ENCODE peak calls at places on chromosome 10, in five cellular contexts. L is GM12878, U is kidney, S is HCT116, Y is fibroblast of lung. Z is an unnamed sample.

GRCh38 chr10:3806603-3807002 is 21.6 kb upstream of the KLF6 start:
- DNase-seq in S (no peak), U (no peak), L (no peak), Y (peak), Z (peak)

GRCh38 chr10:58919927-58920654 is 256.4 kb upstream of the PHYHIPL start:
- DNase-seq in S (peak), U (no peak), Y (peak), L (no peak), Z (peak)

GRCh38 chr10:122261584-122261983 is 9.5 kb upstream of the BTBD16 start:
- DNase-seq in U (no peak), Y (no peak), S (no peak), L (no peak), Z (no peak)

GRCh38 chr10:122567056-122567660 is 6.6 kb downstream of the DMBT1 start:
- DNase-seq in S (peak), Y (peak), U (no peak), L (no peak), Z (peak)

GRCh38 chr10:69492091-69492745 is 41.0 kb downstream of the TSPAN15 start:
- DNase-seq in S (no peak), U (no peak), L (no peak), Y (no peak), Z (no peak)

GRCh38 chr10:92891885-92892705 is 43.8 kb downstream of the EXOC6 start:
- DNase-seq in L (no peak), Y (peak), S (peak), U (peak), Z (peak)

GRCh38 chr10:131642966-131643365 is 257.8 kb upstream of the PPP2R2D start:
- DNase-seq in Y (no peak), U (no peak), L (no peak), S (no peak), Z (no peak)

GRCh38 chr10:29455095-29455494 is 166.2 kb downstream of the LYZL1 start:
- DNase-seq in S (no peak), U (no peak), Y (no peak), L (no peak), Z (no peak)

GRCh38 chr10:71213761-71214440 is 1.5 kb downstream of the UNC5B start:
- DNase-seq in L (no peak), S (no peak), U (no peak), Y (peak), Z (no peak)

GRCh38 chr10:71211759-71212248 is 566 bp upstream of the UNC5B start:
- DNase-seq in Y (no peak), L (no peak), S (no peak), U (no peak), Z (no peak)

GRCh38 chr10:71214641-71215160 is 2.3 kb downstream of the UNC5B start:
- DNase-seq in L (no peak), Y (no peak), U (no peak), S (no peak), Z (no peak)

GRCh38 chr10:71212249-71213126 is at the start of gene UNC5B:
- DNase-seq in Y (peak), U (peak), S (peak), L (no peak), Z (peak)

DNA sequence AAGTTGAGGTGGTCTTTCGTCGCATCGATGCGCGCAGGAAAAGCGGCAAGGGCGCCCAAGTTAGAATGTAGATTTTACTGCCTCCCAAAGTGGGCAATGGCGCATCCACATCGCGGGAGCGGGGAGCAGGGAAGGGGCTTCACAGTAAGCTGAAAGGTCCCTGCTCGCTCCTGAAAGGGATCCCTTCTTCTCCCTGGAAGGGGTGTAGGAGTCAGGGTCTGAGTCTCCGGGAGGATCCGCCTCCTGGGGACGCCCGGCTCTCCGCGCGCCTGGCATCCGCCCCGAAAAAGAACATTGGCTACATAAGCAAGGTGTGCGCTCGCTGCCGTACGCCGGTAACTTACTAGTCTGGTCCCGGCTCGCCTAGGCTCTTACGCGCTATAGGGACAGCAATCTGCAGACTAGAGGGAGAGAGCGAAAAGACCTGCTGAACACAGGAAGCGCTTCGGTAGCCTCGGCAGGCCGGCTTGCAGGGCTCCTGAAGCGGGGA is 802 bp downstream of the UNC5B start:
- DNase-seq in Y (peak), S (peak), U (no peak), L (no peak), Z (peak)
- H3K9ac ChIP-seq in Y (peak), S (peak), U (peak), L (no peak), Z (no peak)

GRCh38 chr10:67792653-67793052 is 45.3 kb downstream of the DNAJC12 start:
- DNase-seq in U (no peak), S (no peak), L (no peak), Y (no peak), Z (no peak)

GRCh38 chr10:67789769-67790168 is 48.2 kb downstream of the DNAJC12 start:
- DNase-seq in U (no peak), L (no peak), Y (no peak), S (no peak), Z (no peak)

GRCh38 chr10:67793313-67793712 is 44.7 kb downstream of the DNAJC12 start:
- DNase-seq in U (no peak), Y (no peak), S (no peak), L (no peak), Z (no peak)

GRCh38 chr10:67788028-67788886 is 49.7 kb downstream of the DNAJC12 start:
- DNase-seq in S (peak), Y (peak), U (no peak), L (no peak), Z (peak)

DNA sequence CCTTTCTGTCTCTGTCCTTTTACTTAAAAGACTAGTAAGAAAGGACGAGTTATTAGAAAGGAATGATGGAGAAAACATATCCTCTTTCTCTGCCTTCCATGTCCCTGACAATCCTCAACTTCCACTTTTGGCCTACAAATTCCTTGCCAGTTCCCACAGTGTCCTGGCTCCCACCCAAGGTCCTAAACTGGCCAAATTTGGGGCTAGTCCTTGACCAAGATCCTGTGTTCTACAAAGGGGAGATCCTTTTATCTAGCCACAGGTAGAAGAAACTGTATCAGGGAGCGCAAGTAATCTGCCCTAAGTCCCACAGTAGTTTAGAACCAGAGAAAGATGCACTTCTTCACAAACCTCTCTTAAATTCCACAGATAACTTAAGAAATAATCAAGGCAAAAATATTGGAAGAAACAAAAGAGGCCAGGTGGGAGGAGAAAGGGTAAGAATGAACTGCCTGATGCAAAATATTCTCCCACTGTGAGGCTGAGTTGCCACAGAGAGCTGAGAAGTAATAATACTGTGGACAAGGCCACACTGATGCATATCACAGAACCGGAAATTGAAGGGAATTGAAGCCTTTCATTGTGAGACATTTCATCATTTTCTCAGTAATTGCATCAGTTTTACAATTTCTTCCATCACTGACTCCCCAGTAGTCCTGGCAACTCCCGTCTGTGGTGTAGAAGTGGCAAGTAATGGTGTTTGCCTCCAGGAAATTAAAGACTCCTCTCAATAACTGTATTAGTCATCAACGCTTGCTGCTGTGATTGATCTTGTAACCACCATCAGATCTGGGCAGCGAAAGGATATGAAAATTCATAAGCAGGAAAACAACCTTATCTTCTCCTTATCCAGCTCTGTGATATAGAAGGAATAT is 47.2 kb downstream of the DNAJC12 start:
- DNase-seq in Y (peak), L (no peak), S (peak), U (no peak), Z (no peak)
- H3K9ac ChIP-seq in Y (no peak), L (no peak), S (no peak), U (no peak), Z (no peak)

GRCh38 chr10:86976362-86977056 is 8.2 kb downstream of the ADIRF start:
- DNase-seq in Y (no peak), U (no peak), L (no peak), S (no peak), Z (no peak)

GRCh38 chr10:86979296-86979818 is 11.1 kb downstream of the ADIRF start:
- DNase-seq in U (no peak), Y (peak), S (no peak), L (no peak), Z (no peak)

GRCh38 chr10:86974484-86974883 is 6.2 kb downstream of the ADIRF start:
- DNase-seq in Y (no peak), U (no peak), S (no peak), L (no peak), Z (peak)

DNA sequence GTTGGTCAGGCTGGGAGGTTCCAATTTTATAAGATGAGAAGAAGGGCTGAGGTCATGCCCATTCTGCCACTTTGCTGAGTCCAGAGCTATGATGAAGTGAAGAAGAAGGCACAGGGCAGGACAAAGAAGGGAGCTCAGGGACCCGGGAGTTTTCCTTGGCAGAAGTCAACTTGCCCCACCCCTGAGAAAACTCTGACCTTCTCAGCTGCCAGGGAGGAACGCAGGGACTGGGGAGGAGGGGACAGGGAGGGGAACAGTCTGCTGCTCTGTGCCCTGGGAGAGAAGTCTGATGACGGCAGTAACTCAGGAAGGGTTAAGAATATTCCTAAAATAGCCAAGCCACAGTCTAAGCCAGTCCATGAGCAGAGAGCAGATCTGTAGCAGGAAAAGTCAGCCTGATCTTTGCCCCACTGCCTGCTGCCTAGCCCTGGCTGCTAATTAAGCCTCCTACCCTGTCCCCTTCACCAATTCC is 11.7 kb downstream of the ADIRF start:
- DNase-seq in S (no peak), Y (peak), U (peak), L (no peak), Z (no peak)
- H3K9ac ChIP-seq in S (no peak), Y (no peak), U (no peak), L (no peak), Z (no peak)

GRCh38 chr10:100348389-100348927 is 1.4 kb downstream of the SCD start:
- DNase-seq in U (no peak), L (no peak), S (no peak), Y (no peak), Z (no peak)
- H3K9ac ChIP-seq in U (no peak), L (peak), S (peak), Y (peak), Z (peak)

GRCh38 chr10:33136781-33137180 is 178.8 kb upstream of the ITGB1 start:
- DNase-seq in U (no peak), S (peak), L (no peak), Y (no peak), Z (peak)

GRCh38 chr10:33132626-33133025 is 174.6 kb upstream of the ITGB1 start:
- DNase-seq in S (no peak), Y (no peak), U (no peak), L (no peak), Z (peak)

GRCh38 chr10:33134011-33134751 is 176.2 kb upstream of the ITGB1 start:
- DNase-seq in S (peak), Y (peak), L (peak), U (peak), Z (peak)

GRCh38 chr10:33136271-33136670 is 178.2 kb upstream of the ITGB1 start:
- DNase-seq in L (peak), S (no peak), Y (peak), U (no peak), Z (peak)

DNA sequence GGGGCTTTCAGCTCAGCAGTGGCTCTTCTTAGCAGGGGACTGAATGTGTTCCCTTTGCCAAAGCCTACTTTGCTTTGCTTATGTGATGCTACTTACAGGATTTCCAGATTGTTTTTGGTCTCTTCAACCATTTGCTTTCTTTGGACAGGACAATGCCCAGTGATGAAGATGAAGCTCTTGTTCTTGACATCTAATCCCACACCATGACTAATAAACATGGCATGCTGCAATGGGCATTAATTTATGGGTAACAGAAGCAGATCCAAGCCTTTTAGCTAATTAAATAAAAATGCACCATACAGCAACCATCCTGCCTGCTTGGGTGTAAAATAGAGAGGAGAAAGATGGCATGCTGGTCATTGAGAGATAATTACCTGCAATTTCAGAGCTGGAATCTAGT is 175.5 kb upstream of the ITGB1 start:
- DNase-seq in Y (no peak), S (no peak), L (no peak), U (no peak), Z (peak)
- H3K9ac ChIP-seq in Y (no peak), S (peak), L (no peak), U (no peak), Z (peak)

GRCh38 chr10:52337225-52337624 is 23.1 kb downstream of the DKK1 start:
- DNase-seq in S (no peak), U (no peak), L (no peak), Y (no peak), Z (no peak)

GRCh38 chr10:52335665-52336064 is 21.6 kb downstream of the DKK1 start:
- DNase-seq in Y (no peak), U (no peak), L (no peak), S (no peak), Z (peak)

GRCh38 chr10:52331759-52332364 is 17.8 kb downstream of the DKK1 start:
- DNase-seq in Y (no peak), U (no peak), L (no peak), S (no peak), Z (no peak)

GRCh38 chr10:52332815-52333214 is 18.7 kb downstream of the DKK1 start:
- DNase-seq in L (no peak), U (no peak), S (no peak), Y (no peak), Z (peak)

GRCh38 chr10:52334595-52334994 is 20.5 kb downstream of the DKK1 start:
- DNase-seq in L (no peak), Y (no peak), S (no peak), U (no peak), Z (peak)
- H3K9ac ChIP-seq in L (no peak), Y (no peak), S (peak), U (no peak), Z (peak)

DNA sequence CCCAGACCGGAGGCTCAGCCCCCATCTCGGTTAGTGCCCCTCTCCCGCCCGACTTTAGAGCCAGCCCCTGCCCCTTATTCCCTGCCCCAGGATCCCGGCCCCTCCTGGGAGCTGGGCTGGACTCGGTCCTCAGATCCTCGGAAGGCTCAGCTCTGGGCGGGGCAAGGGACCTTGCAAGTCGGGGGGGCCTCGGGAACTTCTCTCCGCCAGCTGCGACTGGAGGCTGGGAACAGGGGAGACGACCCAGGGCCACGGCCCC is 2.5 kb downstream of the ADIRF start:
- DNase-seq in S (no peak), Y (no peak), L (no peak), U (no peak), Z (no peak)
- H3K9ac ChIP-seq in S (peak), Y (peak), L (peak), U (peak), Z (peak)

GRCh38 chr10:79179404-79180309 is 110.9 kb downstream of the ZMIZ1 start:
- DNase-seq in U (peak), S (no peak), L (no peak), Y (no peak), Z (no peak)

GRCh38 chr10:79180619-79181221 is 112.0 kb downstream of the ZMIZ1 start:
- DNase-seq in S (no peak), Y (no peak), L (no peak), U (peak), Z (no peak)

GRCh38 chr10:79176949-79177602 is 108.3 kb downstream of the ZMIZ1 start:
- DNase-seq in S (no peak), U (peak), Y (peak), L (no peak), Z (no peak)

GRCh38 chr10:79178070-79178576 is 109.4 kb downstream of the ZMIZ1 start:
- DNase-seq in S (no peak), L (no peak), U (peak), Y (no peak), Z (no peak)

DNA sequence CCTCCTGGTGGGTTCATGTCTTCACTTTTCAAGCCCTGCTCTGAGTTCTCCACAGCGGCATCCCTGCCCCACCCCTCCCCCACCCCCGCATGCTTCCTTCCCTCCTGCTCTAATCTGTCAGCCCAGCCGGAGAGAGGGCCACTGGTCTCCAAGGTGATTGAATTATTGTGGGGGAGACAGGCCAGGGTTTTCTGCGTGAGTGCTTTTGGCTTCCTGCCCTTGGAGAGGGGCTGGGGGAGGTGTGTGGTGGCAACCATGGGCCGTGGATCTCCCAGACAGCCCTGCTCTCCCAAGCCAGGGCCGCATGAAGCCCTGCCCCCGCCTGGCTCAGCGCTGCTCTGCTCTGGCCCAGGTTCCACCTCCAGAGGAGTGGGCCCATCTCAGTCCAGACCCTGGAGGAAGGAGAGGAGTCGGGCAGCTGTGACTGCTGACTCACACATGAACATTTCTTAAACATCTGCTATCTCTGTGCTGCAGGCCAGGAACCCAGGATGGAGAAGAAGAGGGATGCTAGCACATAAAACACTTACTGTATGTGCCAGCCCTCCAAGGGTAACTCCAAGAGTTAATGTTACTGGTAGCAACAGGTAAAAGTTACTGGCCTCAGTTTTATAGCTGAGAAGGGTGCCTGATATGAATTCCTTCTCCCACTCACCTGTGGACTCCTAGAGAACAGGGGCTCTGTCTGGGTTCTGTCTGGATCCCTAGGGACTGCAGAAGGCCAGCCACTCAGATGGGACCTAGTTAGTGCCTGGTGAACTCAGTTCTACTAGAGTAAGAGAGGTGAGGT is 110.0 kb downstream of the ZMIZ1 start:
- DNase-seq in L (no peak), S (no peak), Y (peak), U (peak), Z (no peak)
- H3K9ac ChIP-seq in L (no peak), S (no peak), Y (no peak), U (no peak), Z (no peak)